ENCODE peak calls at places on chromosomes 2 and 18, in five cellular contexts. One of them, this sample, is unnamed.

GRCh38 chr2:209512951-209513350 is 89.1 kb downstream of the MAP2 start:
- DNase-seq in stomach: no peak
- DNase-seq in breast epithelium: no peak
- DNase-seq in GM12891: no peak
- DNase-seq in esophagus muscularis mucosa: no peak
- DNase-seq in this sample: peak; percentile 55

GRCh38 chr2:41966920-41967319 is 80.9 kb upstream of the PKDCC start:
- DNase-seq in stomach: no peak
- DNase-seq in GM12891: no peak
- DNase-seq in breast epithelium: no peak
- DNase-seq in esophagus muscularis mucosa: no peak
- DNase-seq in this sample: no peak

GRCh38 chr18:5944448-5944847 is 49.1 kb upstream of the TMEM200C start:
- DNase-seq in esophagus muscularis mucosa: no peak
- DNase-seq in breast epithelium: no peak
- DNase-seq in stomach: no peak
- DNase-seq in GM12891: no peak
- DNase-seq in this sample: no peak

GRCh38 chr2:168997113-168997512 is 34.0 kb downstream of the ABCB11 start:
- DNase-seq in stomach: no peak
- DNase-seq in esophagus muscularis mucosa: no peak
- DNase-seq in GM12891: no peak
- DNase-seq in breast epithelium: no peak
- DNase-seq in this sample: peak; percentile 20

GRCh38 chr18:44458777-44459176 is 221.9 kb upstream of the SETBP1 start:
- DNase-seq in stomach: no peak
- DNase-seq in GM12891: no peak
- DNase-seq in esophagus muscularis mucosa: no peak
- DNase-seq in breast epithelium: no peak
- DNase-seq in this sample: no peak

GRCh38 chr2:66435549-66435875 is 587 bp downstream of the MEIS1 start:
- DNase-seq in breast epithelium: no peak
- DNase-seq in esophagus muscularis mucosa: no peak
- DNase-seq in GM12891: no peak
- DNase-seq in stomach: no peak
- DNase-seq in this sample: no peak

GRCh38 chr2:22442051-22442450 is 942.9 kb upstream of the KLHL29 start:
- DNase-seq in breast epithelium: no peak
- DNase-seq in GM12891: no peak
- DNase-seq in stomach: no peak
- DNase-seq in esophagus muscularis mucosa: no peak
- DNase-seq in this sample: no peak

GRCh38 chr2:24228470-24228869 is 53.6 kb downstream of the FAM228A start:
- DNase-seq in GM12891: no peak
- DNase-seq in breast epithelium: no peak
- DNase-seq in stomach: no peak
- DNase-seq in esophagus muscularis mucosa: no peak
- DNase-seq in this sample: no peak

GRCh38 chr18:75548353-75548752 is 120.8 kb upstream of the SMIM21 start:
- DNase-seq in GM12891: no peak
- DNase-seq in esophagus muscularis mucosa: peak; percentile 14
- DNase-seq in breast epithelium: no peak
- DNase-seq in stomach: no peak
- DNase-seq in this sample: peak; percentile 50

GRCh38 chr2:135641156-135642068 is 100.2 kb upstream of the UBXN4 start:
- DNase-seq in breast epithelium: no peak
- DNase-seq in esophagus muscularis mucosa: no peak
- DNase-seq in stomach: no peak
- DNase-seq in GM12891: no peak
- DNase-seq in this sample: no peak

GRCh38 chr2:96870631-96871255 is 863 bp upstream of the SEMA4C start:
- DNase-seq in esophagus muscularis mucosa: no peak
- DNase-seq in stomach: peak; percentile 64
- DNase-seq in breast epithelium: no peak
- DNase-seq in GM12891: no peak
- DNase-seq in this sample: no peak

GRCh38 chr18:48926420-48926857 is 24.3 kb downstream of the SMAD7 start:
- DNase-seq in breast epithelium: no peak
- DNase-seq in esophagus muscularis mucosa: no peak
- DNase-seq in stomach: peak; percentile 58
- DNase-seq in GM12891: no peak
- DNase-seq in this sample: no peak

GRCh38 chr18:22609642-22610041 is 191.9 kb upstream of the CTAGE1 start:
- DNase-seq in GM12891: no peak
- DNase-seq in stomach: peak; percentile 66
- DNase-seq in breast epithelium: peak; percentile 74
- DNase-seq in esophagus muscularis mucosa: no peak
- DNase-seq in this sample: no peak

GRCh38 chr2:95023222-95023597 is 2.3 kb upstream of the MAL start:
- DNase-seq in esophagus muscularis mucosa: no peak
- DNase-seq in breast epithelium: no peak
- DNase-seq in stomach: peak; percentile 61
- DNase-seq in GM12891: no peak
- DNase-seq in this sample: no peak

GRCh38 chr18:42514522-42514921 is 559.5 kb downstream of the PIK3C3 start:
- DNase-seq in stomach: no peak
- DNase-seq in breast epithelium: no peak
- DNase-seq in GM12891: no peak
- DNase-seq in esophagus muscularis mucosa: no peak
- DNase-seq in this sample: no peak

GRCh38 chr2:11248-11941 is 34.9 kb downstream of the FAM110C start:
- DNase-seq in breast epithelium: peak; percentile 69
- DNase-seq in esophagus muscularis mucosa: no peak
- DNase-seq in GM12891: no peak
- DNase-seq in stomach: peak; percentile 66
- DNase-seq in this sample: no peak

GRCh38 chr2:217777906-217778305 is 224.9 kb downstream of the TNS1 start:
- DNase-seq in GM12891: no peak
- DNase-seq in breast epithelium: no peak
- DNase-seq in stomach: no peak
- DNase-seq in esophagus muscularis mucosa: no peak
- DNase-seq in this sample: no peak

GRCh38 chr2:69196327-69197117 is 183.5 kb downstream of the ANTXR1 start:
- DNase-seq in breast epithelium: no peak
- DNase-seq in GM12891: no peak
- DNase-seq in esophagus muscularis mucosa: no peak
- DNase-seq in stomach: no peak
- DNase-seq in this sample: no peak

GRCh38 chr2:49936965-49937364 is 782.6 kb upstream of the FSHR start:
- DNase-seq in stomach: no peak
- DNase-seq in esophagus muscularis mucosa: no peak
- DNase-seq in breast epithelium: no peak
- DNase-seq in GM12891: no peak
- DNase-seq in this sample: no peak

GRCh38 chr2:202377308-202377736 is 1.2 kb downstream of the BMPR2 start:
- DNase-seq in stomach: peak; percentile 45
- DNase-seq in esophagus muscularis mucosa: peak; percentile 92
- DNase-seq in GM12891: no peak
- DNase-seq in breast epithelium: peak; percentile 56
- DNase-seq in this sample: no peak

GRCh38 chr2:64586883-64587481 is 62.9 kb downstream of the AFTPH start:
- DNase-seq in breast epithelium: no peak
- DNase-seq in esophagus muscularis mucosa: no peak
- DNase-seq in GM12891: no peak
- DNase-seq in stomach: no peak
- DNase-seq in this sample: no peak

GRCh38 chr2:160647967-160648685 is 154.5 kb upstream of the RBMS1 start:
- DNase-seq in esophagus muscularis mucosa: no peak
- DNase-seq in breast epithelium: peak; percentile 56
- DNase-seq in GM12891: no peak
- DNase-seq in stomach: no peak
- DNase-seq in this sample: no peak

GRCh38 chr18:46293699-46294300 is 189.6 kb downstream of the HAUS1 start:
- DNase-seq in stomach: no peak
- DNase-seq in breast epithelium: no peak
- DNase-seq in GM12891: no peak
- DNase-seq in esophagus muscularis mucosa: no peak
- DNase-seq in this sample: no peak

GRCh38 chr2:223148516-223148915 is 96.5 kb downstream of the KCNE4 start:
- DNase-seq in esophagus muscularis mucosa: no peak
- DNase-seq in breast epithelium: no peak
- DNase-seq in GM12891: no peak
- DNase-seq in stomach: no peak
- DNase-seq in this sample: no peak

GRCh38 chr18:27921904-27922541 is 254.9 kb downstream of the CDH2 start:
- DNase-seq in breast epithelium: no peak
- DNase-seq in GM12891: no peak
- DNase-seq in stomach: no peak
- DNase-seq in esophagus muscularis mucosa: no peak
- DNase-seq in this sample: no peak

GRCh38 chr2:181684454-181685149 is 4.3 kb upstream of the NEUROD1 start:
- DNase-seq in stomach: no peak
- DNase-seq in esophagus muscularis mucosa: no peak
- DNase-seq in GM12891: no peak
- DNase-seq in breast epithelium: no peak
- DNase-seq in this sample: no peak

GRCh38 chr2:66069937-66070716 is 364.8 kb upstream of the MEIS1 start:
- DNase-seq in esophagus muscularis mucosa: no peak
- DNase-seq in breast epithelium: no peak
- DNase-seq in stomach: no peak
- DNase-seq in GM12891: no peak
- DNase-seq in this sample: no peak

GRCh38 chr18:76374330-76375281 is 120.4 kb downstream of the ZNF516 start:
- DNase-seq in GM12891: no peak
- DNase-seq in stomach: no peak
- DNase-seq in esophagus muscularis mucosa: no peak
- DNase-seq in breast epithelium: no peak
- DNase-seq in this sample: no peak

GRCh38 chr18:76581261-76581660 is 86.2 kb upstream of the ZNF516 start:
- DNase-seq in esophagus muscularis mucosa: no peak
- DNase-seq in stomach: no peak
- DNase-seq in GM12891: no peak
- DNase-seq in breast epithelium: no peak
- DNase-seq in this sample: no peak

GRCh38 chr2:239245872-239246701 is 154.7 kb downstream of the HDAC4 start:
- DNase-seq in GM12891: no peak
- DNase-seq in breast epithelium: peak; percentile 52
- DNase-seq in stomach: peak; percentile 66
- DNase-seq in esophagus muscularis mucosa: no peak
- DNase-seq in this sample: no peak

GRCh38 chr2:239247401-239248245 is 153.2 kb downstream of the HDAC4 start:
- DNase-seq in esophagus muscularis mucosa: no peak
- DNase-seq in GM12891: no peak
- DNase-seq in stomach: no peak
- DNase-seq in breast epithelium: no peak
- DNase-seq in this sample: no peak

GRCh38 chr2:239244625-239245024 is 156.2 kb downstream of the HDAC4 start:
- DNase-seq in breast epithelium: no peak
- DNase-seq in stomach: peak; percentile 20
- DNase-seq in esophagus muscularis mucosa: no peak
- DNase-seq in GM12891: no peak
- DNase-seq in this sample: no peak

GRCh38 chr2:239245107-239245506 is 155.7 kb downstream of the HDAC4 start:
- DNase-seq in GM12891: no peak
- DNase-seq in esophagus muscularis mucosa: no peak
- DNase-seq in stomach: peak; percentile 8
- DNase-seq in breast epithelium: no peak
- DNase-seq in this sample: no peak

DNA sequence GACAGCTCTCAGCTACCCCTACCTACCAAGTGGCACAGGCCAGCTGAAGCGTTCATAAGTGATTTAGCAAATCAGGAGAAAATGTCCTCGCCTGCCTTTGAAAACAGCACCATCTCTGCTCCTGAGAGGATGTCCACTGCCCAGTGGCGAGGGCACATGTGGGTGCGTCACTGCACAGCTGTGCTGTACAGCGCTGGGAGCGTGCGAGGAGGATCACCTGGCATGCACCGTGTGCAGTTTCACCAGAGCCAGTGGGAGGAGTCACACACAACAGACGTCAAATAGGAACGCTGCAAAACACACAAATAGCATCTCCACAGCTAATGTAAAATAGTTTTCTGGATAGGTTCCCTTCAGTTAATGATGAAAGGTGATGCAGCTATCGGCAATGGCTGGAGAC is 154.1 kb downstream of the HDAC4 start:
- DNase-seq in esophagus muscularis mucosa: no peak
- DNase-seq in GM12891: no peak
- DNase-seq in stomach: no peak
- DNase-seq in breast epithelium: peak; percentile 51
- DNase-seq in this sample: no peak
- TF ChIP-seq POLR2AphosphoS5 in esophagus muscularis mucosa: no peak
- TF ChIP-seq POLR2AphosphoS5 in GM12891: no peak
- TF ChIP-seq POLR2AphosphoS5 in stomach: no peak
- TF ChIP-seq POLR2AphosphoS5 in breast epithelium: no peak
- TF ChIP-seq POLR2AphosphoS5 in this sample: no peak

GRCh38 chr18:69906765-69907164 is 40.9 kb downstream of the CD226 start:
- DNase-seq in esophagus muscularis mucosa: no peak
- DNase-seq in breast epithelium: no peak
- DNase-seq in stomach: no peak
- DNase-seq in GM12891: no peak
- DNase-seq in this sample: no peak
- TF ChIP-seq POLR2AphosphoS5 in esophagus muscularis mucosa: no peak
- TF ChIP-seq POLR2AphosphoS5 in breast epithelium: no peak
- TF ChIP-seq POLR2AphosphoS5 in stomach: no peak
- TF ChIP-seq POLR2AphosphoS5 in GM12891: peak; percentile 57
- TF ChIP-seq POLR2AphosphoS5 in this sample: no peak

GRCh38 chr2:9071032-9071431 is 67.5 kb upstream of the MBOAT2 start:
- DNase-seq in GM12891: no peak
- DNase-seq in esophagus muscularis mucosa: no peak
- DNase-seq in stomach: peak; percentile 33
- DNase-seq in breast epithelium: no peak
- DNase-seq in this sample: no peak
- TF ChIP-seq POLR2AphosphoS5 in GM12891: no peak
- TF ChIP-seq POLR2AphosphoS5 in esophagus muscularis mucosa: no peak
- TF ChIP-seq POLR2AphosphoS5 in stomach: no peak
- TF ChIP-seq POLR2AphosphoS5 in breast epithelium: no peak
- TF ChIP-seq POLR2AphosphoS5 in this sample: no peak

GRCh38 chr2:229708335-229708734 is 6.0 kb downstream of the DNER start:
- DNase-seq in stomach: no peak
- DNase-seq in GM12891: no peak
- DNase-seq in breast epithelium: no peak
- DNase-seq in esophagus muscularis mucosa: no peak
- DNase-seq in this sample: no peak
- TF ChIP-seq POLR2AphosphoS5 in stomach: no peak
- TF ChIP-seq POLR2AphosphoS5 in GM12891: no peak
- TF ChIP-seq POLR2AphosphoS5 in breast epithelium: no peak
- TF ChIP-seq POLR2AphosphoS5 in esophagus muscularis mucosa: no peak
- TF ChIP-seq POLR2AphosphoS5 in this sample: no peak

GRCh38 chr2:19504400-19505198 is 146.2 kb upstream of the OSR1 start:
- DNase-seq in esophagus muscularis mucosa: no peak
- DNase-seq in stomach: no peak
- DNase-seq in GM12891: no peak
- DNase-seq in breast epithelium: no peak
- DNase-seq in this sample: no peak
- TF ChIP-seq POLR2AphosphoS5 in esophagus muscularis mucosa: no peak
- TF ChIP-seq POLR2AphosphoS5 in stomach: no peak
- TF ChIP-seq POLR2AphosphoS5 in GM12891: no peak
- TF ChIP-seq POLR2AphosphoS5 in breast epithelium: no peak
- TF ChIP-seq POLR2AphosphoS5 in this sample: no peak

DNA sequence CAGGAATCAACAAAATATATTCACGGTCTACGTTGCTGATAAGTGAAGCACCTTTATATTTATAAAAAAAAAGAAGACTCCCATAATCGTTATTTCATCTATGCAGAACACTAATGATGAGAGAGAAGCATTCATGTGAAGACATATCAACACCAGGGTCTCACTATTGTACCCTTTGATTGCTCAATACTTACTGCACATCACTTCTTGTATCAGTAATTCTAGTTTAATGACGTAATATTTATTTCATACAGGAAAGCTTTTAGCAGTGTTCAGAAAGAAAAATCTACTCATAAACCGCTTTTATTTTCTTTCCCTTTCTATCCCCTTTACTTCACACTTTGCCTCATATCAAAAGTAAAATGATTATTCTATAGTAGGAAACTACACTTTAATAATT is 30.7 kb downstream of the CCDC141 start:
- DNase-seq in esophagus muscularis mucosa: no peak
- DNase-seq in GM12891: no peak
- DNase-seq in stomach: no peak
- DNase-seq in breast epithelium: no peak
- DNase-seq in this sample: no peak
- TF ChIP-seq POLR2AphosphoS5 in esophagus muscularis mucosa: no peak
- TF ChIP-seq POLR2AphosphoS5 in GM12891: no peak
- TF ChIP-seq POLR2AphosphoS5 in stomach: no peak
- TF ChIP-seq POLR2AphosphoS5 in breast epithelium: no peak
- TF ChIP-seq POLR2AphosphoS5 in this sample: no peak